ENCODE peak calls at places on chromosomes 4 and X, in ten cellular contexts. N, I, H, D, U, F, V, R, G and Y are unnamed samples.

GRCh38 chr4:7701866-7702649 is 237.6 kb downstream of the AFAP1 start:
- DNase-seq in N (no peak), I (no peak), H (no peak), D (no peak), U (no peak), F (no peak), V (no peak), R (no peak), G (no peak), Y (no peak)

GRCh38 chr4:48388504-48389154 is 47.3 kb downstream of the SLAIN2 start:
- DNase-seq in N (no peak), I (no peak), H (no peak), D (no peak), U (peak), F (no peak), V (no peak), R (no peak), G (no peak), Y (no peak)

GRCh38 chr4:24896977-24897376 is 15.9 kb downstream of the CCDC149 start:
- DNase-seq in N (no peak), I (no peak), H (no peak), D (no peak), U (no peak), F (no peak), V (no peak), R (no peak), G (no peak), Y (no peak)

GRCh38 chrX:123487674-123488073 is 245.2 kb downstream of the THOC2 start:
- DNase-seq in N (no peak), I (no peak), H (no peak), D (no peak), U (no peak), F (no peak), V (no peak), R (no peak), G (no peak), Y (no peak)

GRCh38 chr4:53313510-53313909 is 52.4 kb downstream of the SCFD2 start:
- DNase-seq in N (peak), I (no peak), H (no peak), D (no peak), U (peak), F (peak), V (no peak), R (peak), G (no peak), Y (no peak)

GRCh38 chr4:55546633-55547460 is at the start of gene CLOCK:
- DNase-seq in N (peak), I (peak), H (peak), D (peak), U (peak), F (peak), V (peak), R (peak), G (peak), Y (peak)

GRCh38 chr4:138390286-138390685 is 148.1 kb upstream of the SLC7A11 start:
- DNase-seq in N (no peak), I (no peak), H (no peak), D (no peak), U (no peak), F (no peak), V (no peak), R (no peak), G (no peak), Y (no peak)

GRCh38 chr4:30753316-30753715 is 33.1 kb downstream of the PCDH7 start:
- DNase-seq in N (no peak), I (no peak), H (no peak), D (no peak), U (peak), F (no peak), V (no peak), R (no peak), G (no peak), Y (no peak)

GRCh38 chr4:77286906-77287305 is 129.9 kb downstream of the CCNG2 start:
- DNase-seq in N (no peak), I (no peak), H (no peak), D (no peak), U (no peak), F (no peak), V (no peak), R (no peak), G (no peak), Y (no peak)

GRCh38 chr4:74370912-74371311 is 6.0 kb downstream of the EREG start:
- DNase-seq in N (peak), I (no peak), H (no peak), D (peak), U (peak), F (peak), V (no peak), R (peak), G (peak), Y (peak)

GRCh38 chr4:151644625-151645024 is 116.2 kb downstream of the GATB start:
- DNase-seq in N (peak), I (no peak), H (no peak), D (no peak), U (no peak), F (peak), V (no peak), R (no peak), G (no peak), Y (peak)

GRCh38 chrX:123083924-123084323 is 100.2 kb upstream of the GRIA3 start:
- DNase-seq in N (no peak), I (peak), H (no peak), D (no peak), U (peak), F (no peak), V (no peak), R (no peak), G (no peak), Y (no peak)

GRCh38 chr4:5773271-5773555 is 62.2 kb downstream of the EVC start:
- DNase-seq in N (no peak), I (no peak), H (no peak), D (no peak), U (peak), F (no peak), V (no peak), R (no peak), G (no peak), Y (no peak)

GRCh38 chrX:143854006-143854405 is 29.9 kb upstream of the UBE2NL start:
- DNase-seq in N (no peak), I (no peak), H (no peak), D (no peak), U (peak), F (no peak), V (no peak), R (no peak), G (no peak), Y (no peak)

GRCh38 chrX:51697397-51697796 is 12.9 kb upstream of the CENPVL1 start:
- DNase-seq in N (no peak), I (no peak), H (no peak), D (no peak), U (no peak), F (no peak), V (no peak), R (no peak), G (no peak), Y (no peak)

GRCh38 chr4:44740201-44740600 is 13.8 kb upstream of the GNPDA2 start:
- DNase-seq in N (no peak), I (no peak), H (no peak), D (no peak), U (no peak), F (no peak), V (no peak), R (no peak), G (no peak), Y (no peak)

GRCh38 chr4:6204871-6205583 is 4.7 kb upstream of the JAKMIP1 start:
- DNase-seq in N (no peak), I (no peak), H (no peak), D (no peak), U (no peak), F (no peak), V (no peak), R (no peak), G (no peak), Y (no peak)

DNA sequence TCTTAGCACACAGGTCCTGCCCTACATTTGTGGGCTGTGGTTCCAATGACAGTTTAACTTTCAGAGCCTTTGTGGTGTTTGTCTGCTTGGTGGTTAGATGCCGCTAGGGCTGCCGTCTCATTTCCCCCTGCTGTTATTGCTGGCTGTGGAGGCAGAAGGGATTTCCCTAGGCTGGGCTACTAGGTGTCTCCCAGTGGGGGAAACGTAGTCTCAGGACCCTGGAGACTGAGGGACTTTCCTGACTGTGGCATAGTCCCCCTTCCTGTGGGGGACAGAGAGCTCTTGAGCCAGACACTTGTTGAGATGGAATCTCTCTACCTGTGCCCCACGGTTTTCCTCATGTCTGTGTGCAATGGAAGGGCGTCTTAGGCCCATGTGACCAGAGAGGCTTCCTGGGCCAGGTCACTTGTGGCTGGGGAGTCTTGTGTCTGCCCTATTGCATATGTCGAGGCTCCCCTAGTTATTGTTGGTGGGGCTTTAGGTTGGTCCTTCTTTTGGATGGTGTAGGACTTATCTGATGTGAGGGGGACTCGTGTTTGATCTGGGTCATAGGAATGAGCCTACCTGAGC is 68.2 kb downstream of the ARHGAP10 start:
- DNase-seq in N (no peak), I (no peak), H (no peak), D (no peak), U (peak), F (peak), V (no peak), R (no peak), G (peak), Y (no peak)
- TF ChIP-seq CTCF in N (no peak), I (no peak), H (no peak), D (no peak), U (no peak), F (no peak), V (no peak), R (no peak), G (no peak), Y (no peak)

GRCh38 chr4:140212646-140213045 is 58.7 kb upstream of the MAML3 start:
- DNase-seq in N (no peak), I (no peak), H (no peak), D (peak), U (no peak), F (no peak), V (no peak), R (no peak), G (no peak), Y (no peak)
- TF ChIP-seq CTCF in N (no peak), I (no peak), H (no peak), D (no peak), U (no peak), F (no peak), V (no peak), R (no peak), G (no peak), Y (no peak)

GRCh38 chr4:114758066-114758465 is 159.5 kb downstream of the UGT8 start:
- DNase-seq in N (no peak), I (no peak), H (no peak), D (no peak), U (no peak), F (peak), V (no peak), R (no peak), G (no peak), Y (no peak)

GRCh38 chr4:114754616-114755015 is 156.0 kb downstream of the UGT8 start:
- DNase-seq in N (no peak), I (no peak), H (no peak), D (no peak), U (no peak), F (no peak), V (no peak), R (no peak), G (no peak), Y (no peak)

DNA sequence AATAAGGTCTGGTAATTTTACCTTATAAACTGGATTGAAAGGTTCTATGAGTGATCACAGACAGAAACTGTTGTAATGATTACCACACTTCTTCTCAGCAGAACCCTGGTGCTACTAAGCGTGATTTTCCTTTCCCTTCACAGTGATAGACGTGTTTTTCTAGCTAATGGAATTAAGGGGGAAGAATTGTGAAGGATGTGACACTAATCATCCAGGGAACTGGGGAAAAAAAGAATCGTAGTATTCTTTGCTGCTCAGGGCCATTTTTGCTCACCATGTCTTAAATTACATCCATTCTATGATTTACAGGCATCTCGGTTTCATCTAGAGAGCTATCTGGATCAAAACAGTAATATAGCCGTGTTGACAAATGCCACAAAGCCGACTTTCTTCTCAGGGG is 153.8 kb downstream of the UGT8 start:
- DNase-seq in N (no peak), I (no peak), H (no peak), D (no peak), U (no peak), F (no peak), V (no peak), R (no peak), G (no peak), Y (no peak)
- TF ChIP-seq CTCF in N (no peak), I (no peak), H (no peak), D (no peak), U (no peak), F (no peak), V (no peak), R (no peak), G (no peak), Y (no peak)

DNA sequence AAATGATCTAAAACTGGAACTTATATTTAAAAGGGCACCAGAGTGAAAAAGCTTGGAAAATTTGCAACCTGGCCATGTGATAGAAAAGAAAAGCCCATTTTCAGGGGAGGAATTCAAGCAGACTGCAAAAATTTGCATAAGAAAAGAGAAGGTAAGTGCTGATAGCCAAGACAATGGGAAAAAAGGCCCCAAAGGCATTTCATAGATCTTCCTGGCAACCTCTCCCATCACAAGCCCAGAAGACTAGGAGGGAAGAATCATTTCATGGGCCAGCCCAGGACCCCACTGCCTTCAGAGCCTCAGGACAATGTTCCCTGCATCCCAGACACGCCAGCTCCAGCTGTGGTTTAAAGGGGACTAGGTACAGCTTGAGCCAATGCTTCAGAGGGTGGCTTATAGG is 887.3 kb upstream of the DIAPH2 start:
- DNase-seq in N (no peak), I (no peak), H (no peak), D (no peak), U (no peak), F (no peak), V (no peak), R (no peak), G (no peak), Y (no peak)
- TF ChIP-seq CTCF in N (no peak), I (no peak), H (no peak), D (no peak), U (no peak), F (no peak), V (no peak), R (no peak), G (no peak), Y (no peak)

DNA sequence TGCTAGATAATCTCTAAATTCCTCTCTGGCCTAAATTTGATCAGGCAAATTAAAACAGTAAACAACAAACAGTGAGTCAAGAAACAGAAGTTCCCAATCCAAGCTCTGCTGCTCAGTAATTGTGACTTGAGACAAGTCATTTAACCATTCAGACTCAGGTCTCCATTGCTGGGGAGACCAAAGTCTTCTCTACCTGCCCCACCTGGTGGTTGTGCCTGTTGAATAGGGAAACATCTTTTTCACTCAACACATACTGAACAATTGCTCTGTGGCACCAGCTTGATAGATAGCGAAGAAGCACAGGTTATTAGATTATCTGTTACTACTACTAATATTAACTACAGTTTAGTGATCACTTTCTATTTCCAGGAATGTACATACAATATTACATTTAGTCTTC is 112.1 kb upstream of the EOLA2 start:
- DNase-seq in N (no peak), I (no peak), H (no peak), D (no peak), U (no peak), F (no peak), V (no peak), R (no peak), G (no peak), Y (no peak)
- TF ChIP-seq CTCF in N (no peak), I (no peak), H (no peak), D (no peak), U (no peak), F (no peak), V (no peak), R (no peak), G (no peak), Y (no peak)

GRCh38 chr4:156634612-156635011 is 337.0 kb downstream of the PDGFC start:
- DNase-seq in N (no peak), I (no peak), H (no peak), D (no peak), U (peak), F (no peak), V (no peak), R (no peak), G (no peak), Y (no peak)

GRCh38 chr4:156638925-156639605 is 332.5 kb downstream of the PDGFC start:
- DNase-seq in N (no peak), I (no peak), H (no peak), D (no peak), U (peak), F (no peak), V (no peak), R (no peak), G (no peak), Y (no peak)

GRCh38 chr4:156636398-156636797 is 335.2 kb downstream of the PDGFC start:
- DNase-seq in N (no peak), I (no peak), H (no peak), D (no peak), U (no peak), F (no peak), V (no peak), R (no peak), G (no peak), Y (no peak)

GRCh38 chr4:156635046-156635445 is 336.6 kb downstream of the PDGFC start:
- DNase-seq in N (no peak), I (no peak), H (no peak), D (no peak), U (peak), F (no peak), V (no peak), R (no peak), G (no peak), Y (no peak)

GRCh38 chr4:156638332-156638731 is 333.3 kb downstream of the PDGFC start:
- DNase-seq in N (no peak), I (no peak), H (no peak), D (no peak), U (peak), F (no peak), V (no peak), R (no peak), G (no peak), Y (no peak)
- TF ChIP-seq CTCF in N (no peak), I (no peak), H (no peak), D (no peak), U (no peak), F (no peak), V (no peak), R (no peak), G (no peak), Y (no peak)